ENCODE peak calls at places on chromosome 19, in seven cellular contexts. D, J, M, G, V, K and R are unnamed samples.

GRCh38 chr19:6745965-6746364 is 6.5 kb downstream of the TRIP10 start:
- DNase-seq in V (no peak), G (peak; percentile 34), M (no peak), J (no peak), K (no peak), D (no peak), R (no peak)

GRCh38 chr19:36876993-36877938 is 26.6 kb downstream of the ZNF345 start:
- DNase-seq in K (no peak), J (no peak), V (no peak), D (no peak), M (peak; percentile 3), G (no peak), R (no peak)

GRCh38 chr19:47582320-47582909 is 9.5 kb upstream of the ZNF541 start:
- DNase-seq in J (no peak), M (no peak), D (no peak), K (no peak), G (no peak), V (no peak), R (peak; percentile 27)

GRCh38 chr19:50768289-50768688 is 2.0 kb upstream of the GPR32 start:
- DNase-seq in K (no peak), M (no peak), D (no peak), V (no peak), G (no peak), J (no peak), R (no peak)

GRCh38 chr19:47790398-47790814 is 11.9 kb downstream of the SELENOW start:
- DNase-seq in J (peak; percentile 69), V (peak; percentile 72), K (no peak), G (peak; percentile 93), M (peak; percentile 98), D (peak; percentile 97), R (peak; percentile 59)

GRCh38 chr19:1825909-1826556 is 14.0 kb upstream of the ATP8B3 start:
- DNase-seq in K (no peak), J (peak; percentile 67), G (peak; percentile 99), V (peak; percentile 64), D (peak; percentile 92), M (peak; percentile 92), R (peak; percentile 32)

GRCh38 chr19:33193864-33194362 is at the start of gene LRP3:
- DNase-seq in M (peak; percentile 55), G (peak; percentile 92), V (no peak), K (no peak), J (peak; percentile 12), D (peak; percentile 79), R (no peak)

GRCh38 chr19:8575467-8575997 is 1.7 kb downstream of the MYO1F start:
- DNase-seq in K (no peak), G (peak; percentile 67), D (no peak), J (peak; percentile 49), M (peak; percentile 77), V (no peak), R (peak; percentile 59)

GRCh38 chr19:39030854-39031367 is 1.4 kb downstream of the FBXO27 start:
- DNase-seq in G (no peak), D (no peak), J (no peak), K (no peak), M (no peak), V (no peak), R (no peak)

GRCh38 chr19:3722443-3723109 is 14.4 kb downstream of the TJP3 start:
- DNase-seq in M (peak; percentile 94), V (no peak), K (no peak), D (no peak), G (peak; percentile 96), J (peak; percentile 48), R (no peak)

GRCh38 chr19:21856751-21857150 is 20.8 kb upstream of the ZNF43 start:
- DNase-seq in G (no peak), M (peak; percentile 24), V (no peak), D (no peak), K (no peak), J (no peak), R (no peak)

GRCh38 chr19:47057328-47057727 is 8.9 kb upstream of the TMEM160 start:
- DNase-seq in K (no peak), D (no peak), G (no peak), M (no peak), V (no peak), J (no peak), R (no peak)

GRCh38 chr19:2733930-2734588 is 5.8 kb downstream of the SLC39A3 start:
- DNase-seq in J (no peak), G (peak; percentile 34), D (no peak), K (no peak), M (no peak), V (no peak), R (no peak)

GRCh38 chr19:1860133-1860775 is 3.1 kb downstream of the KLF16 start:
- DNase-seq in K (no peak), M (peak; percentile 73), V (no peak), G (peak; percentile 90), J (no peak), D (peak; percentile 86), R (no peak)

GRCh38 chr19:34994643-34995471 is 5.3 kb upstream of the GRAMD1A start:
- DNase-seq in V (no peak), M (no peak), D (peak; percentile 76), G (no peak), K (no peak), J (peak; percentile 69), R (no peak)

GRCh38 chr19:43518051-43518450 is 8.9 kb downstream of the ETHE1 start:
- DNase-seq in J (no peak), M (no peak), V (no peak), D (no peak), G (no peak), K (no peak), R (no peak)

GRCh38 chr19:6105444-6105843 is 4.9 kb downstream of the RFX2 start:
- DNase-seq in G (peak; percentile 11), D (no peak), V (no peak), J (no peak), K (no peak), M (no peak), R (no peak)

GRCh38 chr19:47766670-47767069 is 11.8 kb upstream of the SELENOW start:
- DNase-seq in M (no peak), V (no peak), J (no peak), K (no peak), D (no peak), G (no peak), R (no peak)

GRCh38 chr19:38559428-38560401 is 58.0 kb downstream of the MAP4K1 start:
- DNase-seq in G (no peak), D (no peak), J (no peak), M (no peak), V (no peak), K (no peak), R (no peak)

GRCh38 chr19:45790942-45791341 is 1.7 kb downstream of the DMWD start:
- DNase-seq in G (no peak), V (no peak), M (no peak), D (no peak), K (no peak), J (no peak), R (peak; percentile 82)

GRCh38 chr19:21915411-21915810 is 79.4 kb upstream of the ZNF43 start:
- DNase-seq in K (no peak), M (no peak), D (no peak), J (no peak), V (no peak), G (no peak), R (no peak)

GRCh38 chr19:3868770-3869456 is at the start of gene ZFR2:
- DNase-seq in D (no peak), G (peak; percentile 95), K (no peak), J (no peak), M (peak; percentile 87), V (no peak), R (peak; percentile 6)

GRCh38 chr19:1804858-1805257 is 7.2 kb downstream of the ATP8B3 start:
- DNase-seq in K (no peak), M (no peak), V (no peak), J (no peak), G (no peak), D (no peak), R (no peak)

GRCh38 chr19:56663931-56664500 is 7.5 kb downstream of the ZNF835 start:
- DNase-seq in V (no peak), D (no peak), K (no peak), J (no peak), M (no peak), G (peak; percentile 30), R (no peak)

DNA sequence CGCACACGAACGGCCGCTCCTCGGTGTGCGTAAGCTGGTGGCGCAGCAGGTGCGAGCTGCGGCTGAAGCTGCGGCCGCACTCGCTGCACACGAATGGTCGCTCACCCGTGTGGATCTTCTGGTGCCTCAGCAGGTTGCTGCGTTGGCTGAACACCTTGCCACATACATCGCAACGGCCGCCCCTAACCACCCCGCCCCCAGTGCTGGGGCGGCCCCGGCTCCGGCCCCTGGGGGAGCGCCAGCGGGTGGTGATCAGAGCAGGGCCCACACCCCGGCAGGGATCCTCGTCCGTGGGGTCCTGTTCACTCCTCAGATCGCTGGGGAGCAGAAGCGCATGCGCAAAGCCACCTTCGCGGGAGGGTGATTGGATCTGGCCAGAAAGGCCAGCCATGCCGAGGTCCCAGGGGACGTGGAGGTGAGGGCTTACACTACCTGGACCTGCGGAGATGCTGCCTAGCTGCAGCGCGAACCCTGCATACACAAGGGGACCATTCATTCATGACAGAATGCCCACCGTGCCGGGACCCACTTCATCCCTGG is 4.7 kb upstream of the UBE2M start:
- DNase-seq in M (peak; percentile 50), V (no peak), K (no peak), G (peak; percentile 81), D (peak; percentile 81), J (no peak), R (no peak)
- H3K4me3 ChIP-seq in M (peak overlapping the region; percentile 65), V (peak overlapping the region; percentile 21), K (peak overlapping the region; percentile 38), G (no peak overlapping the region), D (no peak overlapping the region), J (peak overlapping the region; percentile 64), R (no peak overlapping the region)

GRCh38 chr19:31355330-31356289 is 6.4 kb upstream of the TSHZ3 start:
- DNase-seq in V (no peak), M (peak; percentile 95), D (no peak), K (no peak), G (peak; percentile 86), J (no peak), R (no peak)

GRCh38 chr19:31353826-31354225 is 4.6 kb upstream of the TSHZ3 start:
- DNase-seq in D (no peak), K (no peak), G (peak; percentile 56), V (no peak), M (peak; percentile 66), J (no peak), R (no peak)

GRCh38 chr19:31354919-31355318 is 5.7 kb upstream of the TSHZ3 start:
- DNase-seq in K (no peak), M (peak; percentile 45), G (peak; percentile 51), V (no peak), J (no peak), D (no peak), R (no peak)

GRCh38 chr19:31352782-31353651 is 3.8 kb upstream of the TSHZ3 start:
- DNase-seq in K (no peak), D (no peak), M (peak; percentile 59), V (no peak), J (no peak), G (peak; percentile 48), R (no peak)

GRCh38 chr19:31354316-31354715 is 5.1 kb upstream of the TSHZ3 start:
- DNase-seq in K (no peak), D (no peak), J (no peak), V (no peak), M (peak; percentile 53), G (peak; percentile 55), R (no peak)
- H3K4me3 ChIP-seq in K (no peak overlapping the region), D (no peak overlapping the region), J (no peak overlapping the region), V (no peak overlapping the region), M (peak overlapping the region; percentile 83), G (peak overlapping the region; percentile 21), R (no peak overlapping the region)

GRCh38 chr19:16584825-16585801 is 12.9 kb upstream of the SLC35E1 start:
- DNase-seq in M (peak; percentile 22), G (no peak), J (no peak), K (no peak), D (no peak), V (no peak), R (no peak)
- H3K4me3 ChIP-seq in M (peak overlapping the region; percentile 44), G (no peak overlapping the region), J (no peak overlapping the region), K (no peak overlapping the region), D (no peak overlapping the region), V (no peak overlapping the region), R (peak overlapping the region; percentile 59)

GRCh38 chr19:11418166-11418517 is 972 bp downstream of the RGL3 start:
- DNase-seq in K (no peak), G (no peak), D (no peak), J (no peak), V (no peak), M (no peak), R (no peak)
- H3K4me3 ChIP-seq in K (peak overlapping the region; percentile 50), G (peak overlapping the region; percentile 79), D (no peak overlapping the region), J (peak overlapping the region; percentile 72), V (peak overlapping the region; percentile 41), M (peak overlapping the region; percentile 97), R (no peak overlapping the region)